ENCODE peak calls at places on chromosomes 1 and 21, in five cellular contexts. V is fibroblast of lung, M is kidney epithelial cell, U is fibroblast of mammary gland, C is thoracic aorta. E is an unnamed sample.
A peak's percentile ranks its signal among the peaks of the same experiment; 100 is the strongest.

GRCh38 chr1:4527819-4528218 is 126.6 kb upstream of the AJAP1 start:
- DNase-seq in V (no peak), M (no peak), U (no peak), C (no peak), E (no peak)

GRCh38 chr1:50420689-50421365 is 2.4 kb downstream of the DMRTA2 start:
- DNase-seq in V (no peak), M (no peak), U (no peak), C (no peak), E (no peak)

GRCh38 chr1:168422203-168422848 is 121.5 kb downstream of the XCL2 start:
- DNase-seq in V (no peak), M (no peak), U (peak; percentile 48), C (no peak), E (no peak)

GRCh38 chr1:198220428-198220827 is 63.6 kb downstream of the NEK7 start:
- DNase-seq in V (peak; percentile 79), M (peak; percentile 41), U (peak; percentile 95), C (no peak), E (peak; percentile 61)

GRCh38 chr1:29052951-29053350 is 70.8 kb downstream of the TMEM200B start:
- DNase-seq in V (no peak), M (no peak), U (no peak), C (no peak), E (no peak)

GRCh38 chr1:67850151-67850551 is 16.9 kb upstream of the GNG12 start:
- DNase-seq in V (peak; percentile 66), M (no peak), U (peak; percentile 68), C (no peak), E (no peak)

GRCh38 chr1:99580451-99580850 is 65.5 kb upstream of the PALMD start:
- DNase-seq in V (no peak), M (no peak), U (peak; percentile 32), C (no peak), E (no peak)

GRCh38 chr1:235821361-235821981 is 45.2 kb downstream of the LYST start:
- DNase-seq in V (peak; percentile 65), M (no peak), U (peak; percentile 58), C (no peak), E (peak; percentile 73)

GRCh38 chr1:57831624-57832023 is 407.8 kb upstream of the DAB1 start:
- DNase-seq in V (peak; percentile 39), M (peak; percentile 80), U (peak; percentile 77), C (no peak), E (no peak)

GRCh38 chr1:242736569-242736968 is 212.1 kb upstream of the PLD5 start:
- DNase-seq in V (no peak), M (no peak), U (no peak), C (no peak), E (no peak)

GRCh38 chr1:1128454-1129139 is 12.7 kb upstream of the C1orf159 start:
- DNase-seq in V (no peak), M (no peak), U (no peak), C (no peak), E (no peak)

GRCh38 chr1:62589321-62589720 is 8.0 kb upstream of the ANGPTL3 start:
- DNase-seq in V (peak; percentile 26), M (no peak), U (peak; percentile 31), C (no peak), E (no peak)

GRCh38 chr1:169106921-169107672 is 607 bp downstream of the ATP1B1 start:
- DNase-seq in V (peak; percentile 40), M (no peak), U (peak; percentile 46), C (no peak), E (no peak)

GRCh38 chr1:187338762-187339412 is 510.1 kb downstream of the PLA2G4A start:
- DNase-seq in V (no peak), M (no peak), U (no peak), C (no peak), E (no peak)

GRCh38 chr1:183281039-183281438 is 95.0 kb downstream of the LAMC2 start:
- DNase-seq in V (peak; percentile 82), M (no peak), U (peak; percentile 86), C (peak; percentile 27), E (no peak)

GRCh38 chr1:13513885-13514546 is at the start of gene LRRC38:
- DNase-seq in V (no peak), M (no peak), U (peak; percentile 4), C (no peak), E (no peak)

GRCh38 chr1:155636397-155637153 is 26.6 kb downstream of the MSTO1 start:
- DNase-seq in V (no peak), M (no peak), U (no peak), C (no peak), E (no peak)

GRCh38 chr1:21655259-21655658 is 13.9 kb downstream of the RAP1GAP start:
- DNase-seq in V (no peak), M (no peak), U (no peak), C (no peak), E (no peak)

GRCh38 chr1:185170291-185170848 is 13.4 kb downstream of the SWT1 start:
- DNase-seq in V (peak; percentile 76), M (no peak), U (peak; percentile 72), C (no peak), E (no peak)

GRCh38 chr21:38985423-38986378 is 180.0 kb downstream of the ETS2 start:
- DNase-seq in V (peak; percentile 98), M (no peak), U (peak; percentile 98), C (peak; percentile 31), E (peak; percentile 96)

GRCh38 chr1:9615316-9616063 is 26.8 kb downstream of the TMEM201 start:
- DNase-seq in V (peak; percentile 38), M (no peak), U (peak; percentile 38), C (no peak), E (no peak)

GRCh38 chr21:45889115-45889708 is 92.4 kb upstream of the COL6A1 start:
- DNase-seq in V (no peak), M (no peak), U (no peak), C (no peak), E (no peak)

GRCh38 chr1:230342019-230342418 is 84.1 kb downstream of the PGBD5 start:
- DNase-seq in V (no peak), M (no peak), U (no peak), C (no peak), E (no peak)

GRCh38 chr1:8182034-8182761 is 135.7 kb upstream of the SLC45A1 start:
- DNase-seq in V (peak; percentile 80), M (peak; percentile 45), U (peak; percentile 22), C (no peak), E (no peak)

GRCh38 chr1:245953876-245954660 is 553.0 kb downstream of the SMYD3 start:
- DNase-seq in V (no peak), M (no peak), U (peak; percentile 10), C (no peak), E (no peak)

DNA sequence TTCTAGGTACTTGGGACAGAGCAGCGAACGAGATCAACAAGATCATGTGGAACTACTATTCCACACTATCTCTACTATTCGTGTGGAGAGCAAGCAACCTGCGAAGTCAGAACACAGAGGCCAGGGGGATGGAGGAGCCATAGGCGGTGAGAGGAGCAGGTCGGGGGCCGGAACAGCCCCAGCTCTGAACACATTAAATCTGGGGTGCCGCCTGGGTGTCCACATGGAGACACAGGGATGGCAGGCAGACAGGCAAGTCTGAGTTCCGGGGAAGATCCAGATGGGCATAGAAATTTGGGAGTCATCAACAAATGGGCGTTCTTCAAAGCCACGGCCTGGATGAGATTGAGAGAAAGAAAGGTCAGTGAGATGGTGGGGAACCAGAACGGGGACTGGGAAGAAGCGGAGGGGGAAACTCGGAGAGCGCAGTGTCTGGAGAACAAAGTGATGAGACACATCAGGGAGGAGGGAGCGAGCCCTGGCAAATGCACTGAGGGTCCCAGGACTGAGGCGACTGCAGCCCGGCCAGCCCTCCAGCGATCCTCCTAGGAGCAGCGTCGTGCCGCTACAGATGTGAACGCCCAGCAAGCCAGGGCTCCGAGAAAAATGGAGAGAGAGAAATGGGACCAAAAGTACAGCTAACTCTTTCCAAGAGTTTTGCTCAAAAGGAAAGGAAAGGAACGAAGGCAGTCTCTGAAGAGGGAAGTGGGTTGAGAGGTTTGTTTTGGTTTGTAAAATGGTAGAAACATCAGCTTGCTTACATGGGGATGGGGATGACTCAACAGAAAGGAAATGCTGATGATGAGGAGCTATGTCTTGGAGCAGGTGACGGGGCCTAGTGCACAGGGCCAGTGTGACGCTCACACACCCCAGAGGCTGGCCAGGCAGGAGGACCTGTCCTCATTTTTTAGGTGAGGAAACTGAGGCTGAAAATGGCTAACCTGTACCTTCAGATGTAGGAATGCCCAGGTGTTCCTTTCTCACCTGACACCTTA is 84.5 kb downstream of the GLIS1 start:
- DNase-seq in V (peak; percentile 54), M (no peak), U (peak; percentile 67), C (no peak), E (peak; percentile 29)
- H3K4me3 ChIP-seq in V (no peak overlapping the region), M (no peak overlapping the region), U (no peak overlapping the region), C (no peak overlapping the region), E (no peak overlapping the region)

GRCh38 chr21:30733026-30733425 is 14.0 kb downstream of the KRTAP21-2 start:
- DNase-seq in V (no peak), M (no peak), U (no peak), C (no peak), E (no peak)
- TF ChIP-seq CTCF in V (no peak), M (no peak), U (no peak), C (no peak), E (no peak)

DNA sequence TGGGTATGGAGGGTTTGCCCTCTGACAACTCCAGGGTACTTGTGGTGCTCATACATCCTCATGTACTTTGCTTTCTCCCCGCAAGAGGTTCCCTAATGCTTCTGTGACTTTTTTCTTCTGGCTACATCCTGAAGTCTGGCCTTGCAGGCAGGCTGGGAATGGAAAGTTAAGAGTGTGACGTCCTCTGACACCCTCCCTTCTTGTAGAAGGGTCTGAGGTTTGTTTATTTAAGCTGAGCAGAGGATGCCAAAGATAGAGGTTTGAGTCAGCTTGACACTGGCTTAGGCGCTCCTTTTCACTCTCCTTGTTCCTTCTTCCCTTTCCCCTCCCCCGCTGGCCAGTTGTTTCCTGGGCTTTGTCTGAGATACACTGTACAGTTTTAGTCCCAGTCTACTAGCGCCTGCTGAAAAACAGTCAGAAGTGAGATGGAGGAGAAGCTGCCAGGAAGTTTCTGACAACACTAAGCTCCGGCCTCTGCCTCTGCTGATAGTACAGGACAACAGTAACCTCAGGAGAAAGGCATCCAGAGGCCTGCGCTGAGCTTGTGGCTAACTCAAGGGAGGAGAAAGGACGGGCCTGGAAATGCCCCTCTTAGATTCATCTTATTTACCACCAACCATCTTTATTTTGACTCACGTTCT is at the start of gene MACF1:
- DNase-seq in V (peak; percentile 98), M (peak; percentile 77), U (peak; percentile 97), C (peak; percentile 61), E (peak; percentile 79)
- H3K4me3 ChIP-seq in V (peak within 1 kb of the TSS; percentile 72), M (peak within 1 kb of the TSS; percentile 1), U (peak within 1 kb of the TSS; percentile 69), C (peak within 1 kb of the TSS; percentile 67), E (peak within 1 kb of the TSS; percentile 60)

GRCh38 chr1:39379187-39379586 is 112.2 kb upstream of the BMP8A start:
- DNase-seq in V (no peak), M (no peak), U (no peak), C (no peak), E (no peak)

GRCh38 chr1:39376656-39377055 is 114.8 kb upstream of the BMP8A start:
- DNase-seq in V (no peak), M (no peak), U (no peak), C (no peak), E (no peak)

GRCh38 chr1:39380036-39380435 is 111.4 kb upstream of the BMP8A start:
- DNase-seq in V (no peak), M (no peak), U (no peak), C (no peak), E (no peak)

GRCh38 chr1:39381839-39382238 is 109.6 kb upstream of the BMP8A start:
- DNase-seq in V (peak; percentile 40), M (no peak), U (peak; percentile 31), C (no peak), E (no peak)

GRCh38 chr1:39378377-39378776 is 113.1 kb upstream of the BMP8A start:
- DNase-seq in V (no peak), M (no peak), U (no peak), C (no peak), E (no peak)
- TF ChIP-seq CTCF in V (peak; percentile 43), M (peak; percentile 64), U (peak; percentile 38), C (no peak), E (peak; percentile 38)

GRCh38 chr1:234150892-234151291 is 222.4 kb upstream of the COA6 start:
- DNase-seq in V (no peak), M (no peak), U (no peak), C (no peak), E (no peak)
- H3K4me3 ChIP-seq in V (no peak overlapping the region), M (no peak overlapping the region), U (no peak overlapping the region), C (no peak overlapping the region), E (no peak overlapping the region)

E was measured in AG09309.